ENCODE peak calls at places on chromosome 1, in ten cellular contexts. Y, L, P, U, Q, M, I, A, C and E are unnamed samples.

GRCh38 chr1:205648212-205648910 is 16.6 kb upstream of the ELK4 start:
- DNase-seq in A (no peak), Y (no peak), M (no peak), Q (no peak), P (no peak), U (no peak), L (no peak), C (no peak), I (peak; percentile 43), E (no peak)

GRCh38 chr1:156948708-156949107 is 28.3 kb downstream of the LRRC71 start:
- DNase-seq in L (no peak), Y (no peak), M (no peak), C (no peak), I (peak; percentile 29), P (no peak), U (no peak), A (no peak), Q (no peak), E (no peak)

GRCh38 chr1:222794656-222795474 is 20.0 kb upstream of the DISP1 start:
- DNase-seq in A (no peak), P (no peak), Y (peak; percentile 18), U (no peak), L (peak; percentile 65), M (no peak), C (no peak), Q (no peak), I (no peak), E (no peak)

GRCh38 chr1:1304331-1305299 is 3.1 kb downstream of the ACAP3 start:
- DNase-seq in P (no peak), A (no peak), M (peak; percentile 81), L (peak; percentile 26), I (peak; percentile 69), Y (peak; percentile 68), C (peak; percentile 76), Q (no peak), U (peak; percentile 52), E (peak; percentile 68)

GRCh38 chr1:180566495-180566894 is 7.7 kb downstream of the OVAAL start:
- DNase-seq in Y (no peak), L (no peak), A (no peak), I (no peak), M (no peak), C (no peak), U (no peak), Q (no peak), P (no peak), E (no peak)

GRCh38 chr1:229440821-229441537 is 7.1 kb upstream of the ACTA1 start:
- DNase-seq in I (no peak), A (no peak), U (no peak), M (peak; percentile 71), C (peak; percentile 31), L (no peak), P (no peak), Y (peak; percentile 51), Q (no peak), E (no peak)

GRCh38 chr1:113391643-113392271 is 1.4 kb downstream of the MAGI3 start:
- DNase-seq in A (no peak), Q (no peak), I (peak; percentile 21), P (no peak), U (no peak), L (peak; percentile 52), Y (no peak), C (no peak), M (no peak), E (no peak)

GRCh38 chr1:53091841-53092645 is 30.0 kb downstream of the PODN start:
- DNase-seq in I (no peak), C (peak; percentile 22), U (no peak), Q (no peak), P (no peak), A (no peak), M (peak; percentile 63), Y (no peak), L (peak; percentile 50), E (no peak)

GRCh38 chr1:99441234-99442095 is 177.2 kb downstream of the PLPPR4 start:
- DNase-seq in L (no peak), I (no peak), M (peak; percentile 17), A (no peak), U (no peak), P (peak; percentile 82), Q (no peak), Y (no peak), C (peak; percentile 42), E (no peak)

GRCh38 chr1:94858276-94858675 is 38.1 kb downstream of the SLC44A3 start:
- DNase-seq in M (no peak), I (no peak), Q (no peak), U (no peak), P (no peak), C (peak; percentile 71), A (no peak), Y (peak; percentile 30), L (peak; percentile 40), E (no peak)

GRCh38 chr1:214566158-214567104 is 15.0 kb upstream of the PTPN14 start:
- DNase-seq in U (no peak), Y (peak; percentile 90), P (no peak), Q (peak; percentile 54), A (no peak), M (peak; percentile 57), I (no peak), C (no peak), L (no peak), E (peak; percentile 90)

GRCh38 chr1:1910651-1911389 is 4.2 kb upstream of the CALML6 start:
- DNase-seq in Q (no peak), A (peak; percentile 72), M (no peak), P (no peak), Y (no peak), U (no peak), C (no peak), I (no peak), L (no peak), E (no peak)

GRCh38 chr1:86247553-86248279 is 91.1 kb upstream of the COL24A1 start:
- DNase-seq in U (no peak), A (no peak), C (no peak), P (peak; percentile 34), L (peak; percentile 57), M (no peak), Q (no peak), I (no peak), Y (peak; percentile 93), E (no peak)

GRCh38 chr1:116951175-116951935 is 41.6 kb downstream of the PTGFRN start:
- DNase-seq in Y (peak; percentile 26), P (peak; percentile 18), U (no peak), L (peak; percentile 78), I (peak; percentile 67), M (peak; percentile 90), Q (no peak), A (no peak), C (no peak), E (no peak)

GRCh38 chr1:207259391-207259790 is 62.1 kb upstream of the CD55 start:
- DNase-seq in L (no peak), I (peak; percentile 11), P (no peak), Y (peak; percentile 31), M (peak; percentile 64), U (no peak), Q (no peak), C (no peak), A (no peak), E (no peak)